ENCODE peak calls at places on chromosomes 3 and 15, in nine cellular contexts. U is upper lobe of right lung; Z is lung; V is GM12892; K is left ventricle myocardium inferior; L is GM18507; A is CD4-positive, alpha-beta T cell; Y is WERI-Rb-1; E is coronary artery. W is an unnamed sample.

GRCh38 chr15:93018574-93018973 is 70.4 kb downstream of the RGMA start:
- DNase-seq in U (no peak), Z (no peak), V (no peak), K (no peak), L (no peak), A (no peak), Y (no peak), E (no peak), W (no peak)

GRCh38 chr3:190865828-190866227 is 3.3 kb upstream of the GMNC start:
- DNase-seq in U (no peak), Z (no peak), V (no peak), K (no peak), L (no peak), A (no peak), Y (no peak), E (no peak), W (no peak)

GRCh38 chr3:190533511-190534282 is 19.8 kb downstream of the IL1RAP start:
- DNase-seq in U (peak), Z (peak), V (no peak), K (peak), L (no peak), A (no peak), Y (no peak), E (peak), W (no peak)

GRCh38 chr3:101849714-101850326 is 506 bp downstream of the NFKBIZ start:
- DNase-seq in U (peak), Z (peak), V (no peak), K (peak), L (no peak), A (peak), Y (peak), E (no peak), W (no peak)

GRCh38 chr3:84830476-84830875 is 128.3 kb upstream of the CADM2 start:
- DNase-seq in U (no peak), Z (no peak), V (no peak), K (no peak), L (no peak), A (no peak), Y (no peak), E (no peak), W (no peak)

GRCh38 chr3:73623316-73623715 is 1.4 kb downstream of the PDZRN3 start:
- DNase-seq in U (no peak), Z (no peak), V (no peak), K (peak), L (no peak), A (no peak), Y (no peak), E (no peak), W (no peak)

GRCh38 chr3:161252143-161252542 is 31.0 kb downstream of the NMD3 start:
- DNase-seq in U (no peak), Z (no peak), V (no peak), K (no peak), L (no peak), A (no peak), Y (no peak), E (no peak), W (no peak)

GRCh38 chr3:186643493-186643892 is 3.3 kb downstream of the FETUB start:
- DNase-seq in U (no peak), Z (no peak), V (no peak), K (no peak), L (no peak), A (no peak), Y (no peak), E (no peak), W (no peak)

GRCh38 chr15:68383161-68384074 is 48.5 kb downstream of the ITGA11 start:
- DNase-seq in U (peak), Z (no peak), V (peak), K (no peak), L (peak), A (peak), Y (peak), E (peak), W (peak)

GRCh38 chr3:110521019-110521418 is 550.6 kb upstream of the NECTIN3 start:
- DNase-seq in U (no peak), Z (no peak), V (no peak), K (no peak), L (no peak), A (no peak), Y (no peak), E (no peak), W (no peak)

GRCh38 chr3:17686613-17687012 is 55.8 kb downstream of the TBC1D5 start:
- DNase-seq in U (no peak), Z (no peak), V (no peak), K (no peak), L (no peak), A (no peak), Y (peak), E (no peak), W (no peak)

GRCh38 chr3:11950576-11950975 is 53.6 kb upstream of the SYN2 start:
- DNase-seq in U (no peak), Z (no peak), V (no peak), K (no peak), L (no peak), A (no peak), Y (no peak), E (no peak), W (no peak)

GRCh38 chr3:112333386-112334334 is 704 bp downstream of the CD200 start:
- DNase-seq in U (no peak), Z (no peak), V (no peak), K (peak), L (no peak), A (no peak), Y (no peak), E (no peak), W (no peak)

GRCh38 chr15:41577863-41578735 is 19.1 kb downstream of the TYRO3 start:
- DNase-seq in U (no peak), Z (no peak), V (no peak), K (no peak), L (no peak), A (no peak), Y (no peak), E (no peak), W (no peak)

GRCh38 chr3:142962520-142963265 is 781 bp downstream of the PAQR9 start:
- DNase-seq in U (no peak), Z (no peak), V (no peak), K (no peak), L (no peak), A (no peak), Y (peak), E (no peak), W (no peak)

GRCh38 chr3:64438837-64439236 is 213.6 kb upstream of the PRICKLE2 start:
- DNase-seq in U (no peak), Z (no peak), V (no peak), K (no peak), L (no peak), A (no peak), Y (no peak), E (no peak), W (no peak)

GRCh38 chr3:152444029-152444641 is 175.4 kb downstream of the MBNL1 start:
- DNase-seq in U (no peak), Z (no peak), V (no peak), K (no peak), L (no peak), A (no peak), Y (no peak), E (no peak), W (no peak)

GRCh38 chr15:92277776-92278175 is 115.9 kb upstream of the ST8SIA2 start:
- DNase-seq in U (no peak), Z (peak), V (no peak), K (no peak), L (no peak), A (no peak), Y (peak), E (no peak), W (peak)

GRCh38 chr3:150094150-150094932 is 123.6 kb upstream of the PFN2 start:
- DNase-seq in U (no peak), Z (no peak), V (no peak), K (no peak), L (no peak), A (no peak), Y (no peak), E (no peak), W (no peak)

GRCh38 chr3:151630938-151631417 is 102.7 kb upstream of the AADACL2 start:
- DNase-seq in U (no peak), Z (no peak), V (no peak), K (no peak), L (no peak), A (no peak), Y (no peak), E (no peak), W (no peak)

GRCh38 chr3:139634236-139634635 is 43.5 kb downstream of the NMNAT3 start:
- DNase-seq in U (no peak), Z (no peak), V (no peak), K (no peak), L (no peak), A (no peak), Y (no peak), E (no peak), W (peak)

GRCh38 chr3:31562525-31562924 is 29.8 kb downstream of the STT3B start:
- DNase-seq in U (peak), Z (no peak), V (no peak), K (peak), L (no peak), A (peak), Y (no peak), E (no peak), W (no peak)

GRCh38 chr15:94494732-94495131 is 263.4 kb downstream of the MCTP2 start:
- DNase-seq in U (no peak), Z (no peak), V (no peak), K (no peak), L (no peak), A (no peak), Y (no peak), E (no peak), W (no peak)

GRCh38 chr3:180926526-180926925 is 14.1 kb downstream of the FXR1 start:
- DNase-seq in U (no peak), Z (no peak), V (no peak), K (no peak), L (no peak), A (no peak), Y (no peak), E (no peak), W (no peak)

GRCh38 chr3:11379824-11380281 is 107.7 kb downstream of the ATG7 start:
- DNase-seq in U (no peak), Z (no peak), V (no peak), K (no peak), L (no peak), A (no peak), Y (no peak), E (no peak), W (no peak)

GRCh38 chr3:11391172-11391879 is 119.1 kb downstream of the ATG7 start:
- DNase-seq in U (no peak), Z (no peak), V (no peak), K (no peak), L (no peak), A (no peak), Y (no peak), E (no peak), W (no peak)

GRCh38 chr15:77415450-77416448 is 4.2 kb downstream of the PEAK1 start:
- DNase-seq in U (no peak), Z (no peak), V (no peak), K (no peak), L (no peak), A (no peak), Y (no peak), E (no peak), W (no peak)

GRCh38 chr3:149673393-149673792 is 15.6 kb upstream of the WWTR1 start:
- DNase-seq in U (no peak), Z (no peak), V (no peak), K (no peak), L (no peak), A (no peak), Y (no peak), E (no peak), W (no peak)

GRCh38 chr3:152742368-152743347 is 92.3 kb upstream of the P2RY1 start:
- DNase-seq in U (no peak), Z (no peak), V (no peak), K (no peak), L (no peak), A (no peak), Y (no peak), E (no peak), W (no peak)